ENCODE peak calls at places on chromosomes 3 and 15, in four cellular contexts. Y is HepG2, S is WTC11, D is K562. E is an unnamed sample.

GRCh38 chr15:65339436-65339835 is 35.0 kb downstream of the RNU5B-1 start:
- DNase-seq in Y (no peak), S (no peak), D (no peak), E (no peak)

GRCh38 chr3:136069933-136070332 is 104.4 kb downstream of the PPP2R3A start:
- DNase-seq in D (no peak), Y (no peak), S (no peak), E (no peak)

GRCh38 chr15:70266412-70267089 is 168.8 kb upstream of the TLE3 start:
- DNase-seq in D (no peak), S (no peak), Y (no peak), E (no peak)

GRCh38 chr3:153284282-153284938 is 122.4 kb downstream of the RAP2B start:
- DNase-seq in Y (peak; percentile 10), S (no peak), D (no peak), E (peak; percentile 12)

GRCh38 chr15:96324192-96324895 is 6.2 kb upstream of the NR2F2 start:
- DNase-seq in S (no peak), D (no peak), Y (no peak), E (no peak)

GRCh38 chr15:34721802-34722795 is 32.7 kb downstream of the GJD2 start:
- DNase-seq in S (peak; percentile 46), D (no peak), Y (peak; percentile 20), E (no peak)

GRCh38 chr15:93012793-93013192 is 76.2 kb downstream of the RGMA start:
- DNase-seq in Y (no peak), S (no peak), D (no peak), E (no peak)

GRCh38 chr3:55570361-55570760 is 83.3 kb upstream of the WNT5A start:
- DNase-seq in D (no peak), Y (no peak), S (no peak), E (no peak)

GRCh38 chr3:77887611-77888010 is 847.7 kb downstream of the ROBO2 start:
- DNase-seq in D (no peak), S (no peak), Y (no peak), E (no peak)

GRCh38 chr3:31421280-31422048 is 111.3 kb upstream of the STT3B start:
- DNase-seq in D (no peak), Y (no peak), S (no peak), E (peak; percentile 50)
- TF ChIP-seq CBFB in D (no peak), Y (no peak), S (no peak), E (no peak)

GRCh38 chr15:51982013-51982769 is 10.6 kb upstream of the LEO1 start:
- DNase-seq in D (no peak), S (no peak), Y (peak; percentile 75), E (peak; percentile 92)

GRCh38 chr15:51982770-51983103 is 11.2 kb upstream of the LEO1 start:
- DNase-seq in Y (no peak), S (no peak), D (no peak), E (no peak)
- TF ChIP-seq CBFB in Y (no peak), S (no peak), D (no peak), E (no peak)

GRCh38 chr3:178084938-178085816 is 451.1 kb upstream of the KCNMB2 start:
- DNase-seq in S (peak; percentile 68), D (no peak), Y (peak; percentile 9), E (no peak)

GRCh38 chr3:178082508-178082907 is 453.7 kb upstream of the KCNMB2 start:
- DNase-seq in S (no peak), D (no peak), Y (no peak), E (no peak)

GRCh38 chr3:178086419-178086818 is 449.8 kb upstream of the KCNMB2 start:
- DNase-seq in S (no peak), D (no peak), Y (no peak), E (no peak)

GRCh38 chr3:178085817-178086123 is 450.5 kb upstream of the KCNMB2 start:
- DNase-seq in S (no peak), Y (no peak), D (no peak), E (no peak)

DNA sequence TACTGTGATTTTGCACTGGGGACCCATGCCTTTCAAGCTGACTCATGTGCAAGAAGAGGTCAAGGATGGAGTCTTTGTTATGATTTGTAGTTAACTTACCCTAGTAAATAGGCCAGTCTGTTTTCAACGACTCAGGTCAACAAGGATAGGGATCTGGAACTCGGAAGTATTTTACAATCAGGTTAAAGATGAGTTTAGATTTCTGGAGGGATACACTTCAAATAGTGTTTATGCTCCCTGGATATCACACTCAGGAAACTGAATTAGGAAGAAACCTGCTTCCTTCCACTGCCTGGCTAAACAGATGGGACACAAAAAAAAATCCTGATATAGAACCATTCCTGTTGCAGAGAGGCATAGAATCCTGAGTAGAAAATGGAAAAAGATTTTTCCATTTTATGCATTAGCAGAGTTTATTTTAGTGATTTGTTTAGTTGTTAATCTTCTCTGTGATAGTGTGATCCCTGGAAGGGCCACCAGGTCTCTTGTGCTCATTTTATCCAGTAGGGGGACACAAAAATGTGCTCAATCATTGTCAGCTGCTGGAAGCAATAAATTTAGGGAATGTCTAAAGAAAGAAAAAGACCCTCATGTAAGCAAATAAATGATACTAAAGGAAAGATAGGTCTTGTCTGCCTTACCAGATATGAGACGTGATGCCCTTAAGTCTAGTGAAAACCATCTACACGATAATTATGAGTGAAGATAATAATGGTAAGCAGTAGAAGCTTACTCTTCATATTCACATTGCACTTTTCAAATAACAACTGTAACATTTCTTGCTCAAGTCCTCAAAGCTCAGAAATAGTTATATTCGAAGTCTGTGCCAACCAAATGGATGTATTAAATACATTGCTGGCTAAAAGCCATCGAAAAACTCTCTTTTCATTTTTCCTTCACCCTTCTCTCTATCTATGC is 452.1 kb upstream of the KCNMB2 start:
- DNase-seq in Y (peak; percentile 10), S (no peak), D (peak; percentile 32), E (no peak)
- TF ChIP-seq CBFB in Y (no peak), S (no peak), D (no peak), E (no peak)

DNA sequence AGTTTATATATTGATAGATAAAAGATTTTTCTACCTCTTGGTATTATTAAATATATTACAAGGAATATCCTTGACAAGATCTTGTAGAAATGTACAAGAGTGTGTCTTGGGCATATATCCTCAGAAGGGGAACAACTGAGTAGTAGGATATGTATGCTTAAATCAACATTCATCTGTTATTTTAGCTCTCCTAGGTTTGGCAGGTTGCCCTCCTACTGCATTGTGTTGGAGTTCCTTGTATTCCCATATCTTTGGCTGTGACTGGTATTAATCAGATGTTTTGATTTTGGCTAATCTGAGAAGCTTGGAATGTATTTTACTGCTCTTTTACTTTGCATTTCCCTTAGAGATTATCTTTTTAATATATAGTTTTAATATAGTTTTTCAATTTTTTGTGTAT is 4.6 kb downstream of the MYRIP start:
- DNase-seq in Y (no peak), D (no peak), S (no peak), E (no peak)
- TF ChIP-seq CBFB in Y (no peak), D (no peak), S (no peak), E (no peak)

GRCh38 chr3:34075975-34076374 is 277.5 kb downstream of the PDCD6IP start:
- DNase-seq in S (no peak), Y (no peak), D (no peak), E (no peak)

GRCh38 chr3:34073961-34074360 is 275.5 kb downstream of the PDCD6IP start:
- DNase-seq in S (no peak), D (no peak), Y (no peak), E (no peak)

GRCh38 chr3:34073141-34073540 is 274.7 kb downstream of the PDCD6IP start:
- DNase-seq in S (no peak), D (no peak), Y (no peak), E (no peak)

GRCh38 chr3:34077796-34078195 is 279.4 kb downstream of the PDCD6IP start:
- DNase-seq in Y (no peak), S (no peak), D (no peak), E (peak; percentile 71)

GRCh38 chr3:34078418-34078817 is 280.0 kb downstream of the PDCD6IP start:
- DNase-seq in D (no peak), Y (no peak), S (no peak), E (no peak)
- TF ChIP-seq CBFB in D (no peak), Y (no peak), S (no peak), E (no peak)

E was measured in GM12878.